ENCODE peak calls at places on chromosomes 13 and 19, in eight cellular contexts. J is psoas muscle, U is fibroblast of pulmonary artery, R is IMR-90, E is uterus, K is A549, O is heart left ventricle, G is GM12865. M is an unnamed sample.

GRCh38 chr13:88217372-88217771 is 546.2 kb downstream of the SLITRK5 start:
- DNase-seq in J (no peak), U (peak; percentile 0), R (no peak), E (no peak), K (no peak), O (no peak), G (no peak), M (no peak)

GRCh38 chr13:101416181-101417042 is at the start of gene NALCN:
- DNase-seq in J (peak; percentile 54), U (peak; percentile 9), R (no peak), E (no peak), K (peak; percentile 24), O (peak; percentile 32), G (no peak), M (no peak)

GRCh38 chr13:23984541-23984940 is 87.2 kb upstream of the C1QTNF9B start:
- DNase-seq in J (no peak), U (no peak), R (no peak), E (peak; percentile 35), K (no peak), O (no peak), G (no peak), M (no peak)

GRCh38 chr13:46595136-46595917 is 42.4 kb downstream of the LRCH1 start:
- DNase-seq in J (no peak), U (peak; percentile 51), R (peak; percentile 60), E (peak; percentile 33), K (no peak), O (no peak), G (peak; percentile 68), M (peak; percentile 55)

GRCh38 chr13:27161980-27162379 is 9.6 kb downstream of the USP12 start:
- DNase-seq in J (no peak), U (no peak), R (peak; percentile 35), E (no peak), K (no peak), O (no peak), G (no peak), M (peak; percentile 27)

GRCh38 chr13:76632388-76633044 is 253.7 kb downstream of the KCTD12 start:
- DNase-seq in J (no peak), U (peak; percentile 21), R (no peak), E (no peak), K (no peak), O (no peak), G (peak; percentile 36), M (no peak)

GRCh38 chr13:26971990-26972888 is 199.4 kb downstream of the USP12 start:
- DNase-seq in J (no peak), U (peak; percentile 25), R (peak; percentile 20), E (no peak), K (peak; percentile 80), O (no peak), G (peak; percentile 50), M (peak; percentile 15)

GRCh38 chr13:32019612-32020233 is 11.9 kb upstream of the FRY start:
- DNase-seq in J (no peak), U (peak; percentile 88), R (peak; percentile 81), E (peak; percentile 62), K (peak; percentile 50), O (peak; percentile 37), G (peak; percentile 83), M (peak; percentile 76)

GRCh38 chr19:48806818-48807589 is 3.8 kb downstream of the BCAT2 start:
- DNase-seq in J (peak; percentile 57), U (peak; percentile 63), R (peak; percentile 39), E (no peak), K (peak; percentile 76), O (no peak), G (peak; percentile 70), M (peak; percentile 53)

GRCh38 chr13:54029720-54030119 is 1001.1 kb downstream of the OLFM4 start:
- DNase-seq in J (no peak), U (no peak), R (no peak), E (no peak), K (no peak), O (no peak), G (no peak), M (no peak)

GRCh38 chr13:112869202-112870061 is 99.6 kb upstream of the MCF2L start:
- DNase-seq in J (no peak), U (no peak), R (peak; percentile 33), E (no peak), K (no peak), O (no peak), G (no peak), M (no peak)

GRCh38 chr13:30792257-30793000 is 57.1 kb downstream of the ALOX5AP start:
- DNase-seq in J (peak; percentile 88), U (peak; percentile 92), R (peak; percentile 94), E (peak; percentile 78), K (peak; percentile 36), O (peak; percentile 73), G (no peak), M (peak; percentile 94)

GRCh38 chr13:66689037-66689619 is 541.0 kb downstream of the PCDH9 start:
- DNase-seq in J (no peak), U (peak; percentile 35), R (no peak), E (no peak), K (peak; percentile 14), O (no peak), G (no peak), M (peak; percentile 11)

DNA sequence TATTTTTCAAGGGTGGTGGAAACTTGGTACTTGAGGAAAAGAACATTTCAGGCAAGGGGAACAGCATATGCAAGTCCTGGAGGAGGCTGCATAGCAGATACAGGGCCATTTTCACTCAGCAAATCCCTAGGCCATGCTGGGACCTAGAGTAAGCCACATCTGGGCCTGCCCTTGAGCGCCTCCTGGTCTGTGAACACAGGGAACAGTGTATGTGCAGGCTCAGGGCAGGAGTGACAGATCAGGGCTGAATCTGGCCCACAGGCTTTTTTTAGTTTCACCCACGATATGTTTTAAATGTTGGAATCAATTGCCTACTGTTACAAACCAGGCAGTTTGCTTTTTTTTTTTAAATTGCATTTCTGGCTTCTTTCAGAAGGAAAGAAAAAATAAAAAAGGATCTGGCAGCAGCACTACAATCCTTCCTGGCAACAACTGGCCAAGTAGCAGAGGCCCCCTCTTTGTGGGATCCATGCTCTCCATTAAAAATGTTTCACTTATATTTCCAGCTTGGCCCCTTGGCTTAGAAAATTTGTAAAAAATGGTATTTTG is 1.4 kb upstream of the TMEM145 start:
- DNase-seq in J (no peak), U (no peak), R (no peak), E (no peak), K (peak; percentile 71), O (no peak), G (no peak), M (no peak)
- TF ChIP-seq CTCF in J (no peak), U (peak; percentile 8), R (no peak), E (no peak), K (no peak), O (no peak), G (no peak), M (peak; percentile 13)

DNA sequence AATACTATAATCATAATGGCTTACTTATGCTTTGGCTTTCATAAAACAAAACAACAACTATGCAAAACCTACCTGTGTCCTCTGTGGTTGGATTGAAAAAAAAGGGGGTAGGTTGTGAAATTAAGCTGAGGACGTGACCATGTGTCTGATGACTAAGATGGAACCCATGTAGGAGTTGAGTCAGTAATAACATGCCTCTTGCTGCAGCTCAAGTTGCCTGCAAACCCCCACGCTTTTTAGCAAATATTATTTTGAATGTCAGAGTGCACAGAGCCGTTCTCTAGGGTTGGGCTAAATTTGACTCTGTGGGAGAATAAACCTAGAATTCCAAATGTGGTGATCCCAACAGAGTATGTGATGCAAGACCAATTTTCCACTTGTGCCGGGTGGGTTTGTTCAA is 209.3 kb downstream of the KCNRG start:
- DNase-seq in J (no peak), U (peak; percentile 49), R (peak; percentile 51), E (no peak), K (no peak), O (no peak), G (peak; percentile 80), M (peak; percentile 90)
- H3K4me3 ChIP-seq in J (no peak overlapping the region), U (no peak overlapping the region), R (no peak overlapping the region), E (no peak overlapping the region), K (no peak overlapping the region), O (no peak overlapping the region), G (no peak overlapping the region), M (no peak overlapping the region)

GRCh38 chr19:46856062-46857022 is 4.5 kb upstream of the ARHGAP35 start:
- DNase-seq in J (peak; percentile 99), U (peak; percentile 97), R (peak; percentile 94), E (peak; percentile 97), K (peak; percentile 96), O (peak; percentile 97), G (peak; percentile 93), M (peak; percentile 95)
- TF ChIP-seq CTCF in J (peak; percentile 73), U (peak; percentile 79), R (peak; percentile 95), E (peak; percentile 76), K (peak; percentile 97), O (peak; percentile 77), G (peak; percentile 72), M (peak; percentile 74)

DNA sequence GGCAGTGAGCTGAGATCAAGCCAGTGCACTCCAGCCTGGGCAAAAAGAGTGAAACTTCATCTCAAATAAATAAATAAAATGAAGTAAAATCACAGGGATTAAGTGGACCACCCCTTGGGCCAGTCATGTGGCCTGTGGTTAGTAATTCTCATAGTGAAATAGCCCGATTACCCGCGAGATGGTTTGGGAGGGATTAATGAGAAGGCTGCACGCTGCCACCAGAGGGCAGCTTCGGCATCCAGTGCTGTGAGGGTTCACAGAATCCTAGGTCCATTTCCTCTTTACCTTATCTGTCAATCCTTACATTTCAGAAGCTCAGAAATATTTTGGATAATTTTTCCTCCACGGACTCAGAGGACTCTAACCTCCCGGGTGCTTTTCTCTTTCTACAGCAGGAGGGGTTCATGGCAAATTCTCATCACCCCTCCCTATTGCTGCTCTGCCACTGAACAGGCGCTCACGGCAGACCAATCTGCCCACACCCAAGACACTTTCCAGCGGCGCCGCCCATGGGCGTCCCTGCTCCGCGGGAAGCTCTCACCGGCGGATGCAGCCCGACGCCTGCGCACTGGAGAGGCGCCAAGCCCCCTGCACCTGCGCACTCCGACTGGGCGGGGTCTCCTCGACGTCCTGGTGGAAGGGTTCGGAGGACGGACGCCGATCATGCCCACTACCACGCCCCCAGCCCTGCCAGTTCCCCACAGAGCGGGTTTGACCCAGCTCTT is 11.0 kb downstream of the ZNF835 start:
- DNase-seq in J (no peak), U (no peak), R (no peak), E (no peak), K (no peak), O (peak; percentile 33), G (no peak), M (no peak)
- H3K4me3 ChIP-seq in J (no peak overlapping the region), U (no peak overlapping the region), R (no peak overlapping the region), E (no peak overlapping the region), K (no peak overlapping the region), O (peak overlapping the region; percentile 18), G (no peak overlapping the region), M (no peak overlapping the region)

GRCh38 chr19:31231181-31231580 is 118.1 kb downstream of the TSHZ3 start:
- DNase-seq in J (no peak), U (no peak), R (peak; percentile 32), E (no peak), K (no peak), O (no peak), G (no peak), M (no peak)

GRCh38 chr19:31235806-31236205 is 113.4 kb downstream of the TSHZ3 start:
- DNase-seq in J (no peak), U (no peak), R (no peak), E (no peak), K (no peak), O (no peak), G (no peak), M (no peak)

GRCh38 chr19:31232871-31233270 is 116.4 kb downstream of the TSHZ3 start:
- DNase-seq in J (no peak), U (peak; percentile 90), R (peak; percentile 96), E (no peak), K (no peak), O (no peak), G (no peak), M (peak; percentile 98)

GRCh38 chr19:31233288-31233687 is 115.9 kb downstream of the TSHZ3 start:
- DNase-seq in J (no peak), U (no peak), R (no peak), E (no peak), K (no peak), O (no peak), G (no peak), M (no peak)

GRCh38 chr19:31232220-31232619 is 117.0 kb downstream of the TSHZ3 start:
- DNase-seq in J (no peak), U (no peak), R (peak; percentile 72), E (no peak), K (no peak), O (no peak), G (no peak), M (peak; percentile 73)
- TF ChIP-seq CTCF in J (no peak), U (no peak), R (no peak), E (no peak), K (no peak), O (no peak), G (no peak), M (peak; percentile 10)

M was measured in fibroblast of mammary gland.